ENCODE peak calls at places on chromosomes 1 and 21, in seven cellular contexts. P is neural crest cell, I is HTR-8/SVneo, H is islet precursor cell, R is heart right ventricle, A is naive B cell, D is fibroblast of pulmonary artery. K is an unnamed sample.

GRCh38 chr1:58717979-58718378 is 18.1 kb upstream of the MYSM1 start:
- DNase-seq in D (no peak), H (no peak), I (no peak), P (no peak), R (no peak), A (no peak), K (no peak)

GRCh38 chr1:196102826-196103225 is 505.4 kb downstream of the KCNT2 start:
- DNase-seq in A (no peak), H (no peak), R (no peak), I (no peak), P (no peak), D (no peak), K (no peak)

GRCh38 chr1:59595774-59596173 is 219.0 kb upstream of the HOOK1 start:
- DNase-seq in H (no peak), I (peak), D (peak), A (no peak), R (no peak), P (no peak), K (no peak)

GRCh38 chr1:181101581-181102226 is 13.2 kb downstream of the IER5 start:
- DNase-seq in R (no peak), D (peak), I (no peak), P (no peak), A (no peak), H (peak), K (no peak)

GRCh38 chr21:38343691-38344090 is 86.9 kb downstream of the KCNJ15 start:
- DNase-seq in R (no peak), I (no peak), P (no peak), A (no peak), D (peak), H (no peak), K (no peak)

GRCh38 chr1:174974711-174975111 is 25.0 kb upstream of the CACYBP start:
- DNase-seq in P (no peak), A (no peak), R (peak), H (no peak), I (no peak), D (no peak), K (no peak)

GRCh38 chr1:118388341-118388740 is 203.3 kb upstream of the SPAG17 start:
- DNase-seq in H (no peak), P (no peak), R (no peak), D (no peak), I (no peak), A (no peak), K (no peak)

GRCh38 chr1:226688056-226688748 is 50.9 kb downstream of the ITPKB start:
- DNase-seq in H (peak), A (no peak), P (no peak), R (no peak), I (no peak), D (no peak), K (no peak)

GRCh38 chr1:230550428-230550827 is 91.9 kb upstream of the COG2 start:
- DNase-seq in D (no peak), H (no peak), A (no peak), I (no peak), R (no peak), P (no peak), K (no peak)

GRCh38 chr1:84570436-84571149 is 3.6 kb downstream of the CTBS start:
- DNase-seq in D (peak), A (no peak), R (no peak), I (no peak), P (no peak), H (no peak), K (no peak)

K was measured in activated naive CD4-positive, alpha-beta T cell treated with anti-CD3 and anti-CD28 coated beads, Interleukin-2, amount 50 U/mL, for 72 hours.